ENCODE peak calls at places on chromosome X, in six cellular contexts. W, C, K, R, O and E are unnamed samples.

GRCh38 chrX:21745756-21746155 is 12.2 kb downstream of the SMPX start:
- DNase-seq in R (no peak), W (no peak), C (no peak), K (no peak), O (no peak), E (no peak)

GRCh38 chrX:129593137-129593536 is 53.1 kb downstream of the OCRL start:
- DNase-seq in R (peak), K (no peak), C (no peak), O (no peak), W (no peak), E (no peak)

GRCh38 chrX:25001808-25002657 is 13.7 kb downstream of the ARX start:
- DNase-seq in C (no peak), K (no peak), R (no peak), W (no peak), O (no peak), E (no peak)

GRCh38 chrX:150982235-150982785 is 825 bp upstream of the HMGB3 start:
- DNase-seq in R (no peak), C (no peak), O (no peak), K (no peak), W (no peak), E (no peak)

GRCh38 chrX:150530821-150531220 is 37.6 kb upstream of the MTM1 start:
- DNase-seq in W (no peak), R (no peak), K (no peak), O (no peak), C (no peak), E (no peak)

GRCh38 chrX:155966876-155967275 is 30.6 kb upstream of the IL9R start:
- DNase-seq in K (no peak), O (no peak), W (no peak), R (no peak), C (no peak), E (no peak)

GRCh38 chrX:16491461-16491860 is 158.5 kb upstream of the S100G start:
- DNase-seq in K (no peak), O (no peak), C (no peak), W (no peak), R (no peak), E (no peak)

GRCh38 chrX:39133971-39134370 is 332.7 kb downstream of the MID1IP1 start:
- DNase-seq in O (no peak), C (no peak), W (no peak), K (peak), R (no peak), E (no peak)

GRCh38 chrX:12446342-12447075 is 308.2 kb downstream of the FRMPD4 start:
- DNase-seq in O (no peak), K (no peak), R (peak), W (no peak), C (no peak), E (no peak)

GRCh38 chrX:6968231-6968630 is 179.3 kb upstream of the STS start:
- DNase-seq in O (no peak), R (peak), C (no peak), K (peak), W (no peak), E (no peak)

GRCh38 chrX:106302304-106302703 is 134.2 kb downstream of the PWWP3B start:
- DNase-seq in W (no peak), C (no peak), R (peak), O (no peak), K (no peak), E (no peak)

GRCh38 chrX:14936561-14936960 is 63.3 kb downstream of the MOSPD2 start:
- DNase-seq in K (peak), W (no peak), O (peak), C (no peak), R (peak), E (no peak)

GRCh38 chrX:24347871-24348270 is 12.6 kb upstream of the SUPT20HL1 start:
- DNase-seq in R (no peak), K (peak), O (no peak), W (no peak), C (no peak), E (no peak)

GRCh38 chrX:100731441-100732281 is at the start of gene SYTL4:
- DNase-seq in W (no peak), O (peak), C (no peak), K (peak), R (no peak), E (peak)

GRCh38 chrX:133265331-133265730 is 47.2 kb upstream of the TFDP3 start:
- DNase-seq in C (no peak), W (no peak), O (peak), K (peak), R (peak), E (no peak)

GRCh38 chrX:149472620-149473019 is 32.5 kb downstream of the IDS start:
- DNase-seq in K (no peak), R (peak), O (no peak), C (no peak), W (no peak), E (no peak)

GRCh38 chrX:23503835-23504539 is 163.3 kb upstream of the PRDX4 start:
- DNase-seq in K (peak), O (peak), R (peak), W (no peak), C (no peak), E (no peak)

GRCh38 chrX:24515447-24515846 is 50.4 kb downstream of the PDK3 start:
- DNase-seq in K (no peak), R (peak), O (no peak), C (no peak), W (no peak), E (no peak)

GRCh38 chrX:15233416-15234015 is 36.4 kb downstream of the ASB9 start:
- DNase-seq in K (no peak), C (no peak), W (no peak), O (no peak), R (peak), E (no peak)

GRCh38 chrX:155888139-155888538 is 7.0 kb downstream of the VAMP7 start:
- DNase-seq in R (peak), K (peak), C (no peak), O (no peak), W (no peak), E (no peak)

GRCh38 chrX:130715299-130715698 is 187.7 kb downstream of the ENOX2 start:
- DNase-seq in C (no peak), R (no peak), O (no peak), W (no peak), K (no peak), E (no peak)

GRCh38 chrX:28659269-28659668 is 72.0 kb downstream of the IL1RAPL1 start:
- DNase-seq in R (no peak), O (no peak), K (no peak), C (no peak), W (no peak), E (no peak)

GRCh38 chrX:100710816-100711215 is 21.1 kb downstream of the SYTL4 start:
- DNase-seq in K (no peak), O (no peak), W (no peak), R (no peak), C (no peak), E (no peak)

GRCh38 chrX:118164138-118164537 is 47.5 kb upstream of the KLHL13 start:
- DNase-seq in C (no peak), W (no peak), O (no peak), R (peak), K (no peak), E (no peak)

GRCh38 chrX:46485897-46486296 is 59.3 kb downstream of the ZNF674 start:
- DNase-seq in O (no peak), C (no peak), W (no peak), R (no peak), K (no peak), E (no peak)

GRCh38 chrX:24990585-24990984 is 25.2 kb downstream of the ARX start:
- DNase-seq in R (no peak), C (no peak), W (no peak), K (no peak), O (no peak), E (no peak)